ENCODE peak calls at places on chromosomes 3 and 15, in four cellular contexts. A, E, T and R are unnamed samples. For H3K4me1, the result is how much of the 10 kb centered on the place peaks cover.

GRCh38 chr3:5321941-5322340 is 134.4 kb downstream of the EDEM1 start:
- DNase-seq in A (no peak), E (no peak), T (no peak), R (no peak)

GRCh38 chr15:68209735-68210408 is 4.7 kb upstream of the CALML4 start:
- DNase-seq in A (peak), E (no peak), T (peak), R (no peak)

GRCh38 chr3:45796902-45797637 is 734 bp upstream of the SLC6A20 start:
- DNase-seq in A (no peak), E (no peak), T (no peak), R (no peak)

GRCh38 chr3:50617911-50618481 is 1.0 kb downstream of the MAPKAPK3 start:
- DNase-seq in A (no peak), E (no peak), T (no peak), R (no peak)

GRCh38 chr3:29513236-29513635 is 232.4 kb downstream of the RBMS3 start:
- DNase-seq in A (peak), E (no peak), T (no peak), R (no peak)

GRCh38 chr3:1693145-1693544 is 405.5 kb upstream of the CNTN4 start:
- DNase-seq in A (no peak), E (no peak), T (no peak), R (no peak)

GRCh38 chr3:48662753-48663488 is at the start of gene CELSR3:
- DNase-seq in A (peak), E (peak), T (no peak), R (peak)

GRCh38 chr15:62770752-62771151 is 271.8 kb upstream of the TPM1 start:
- DNase-seq in A (no peak), E (no peak), T (no peak), R (no peak)

DNA sequence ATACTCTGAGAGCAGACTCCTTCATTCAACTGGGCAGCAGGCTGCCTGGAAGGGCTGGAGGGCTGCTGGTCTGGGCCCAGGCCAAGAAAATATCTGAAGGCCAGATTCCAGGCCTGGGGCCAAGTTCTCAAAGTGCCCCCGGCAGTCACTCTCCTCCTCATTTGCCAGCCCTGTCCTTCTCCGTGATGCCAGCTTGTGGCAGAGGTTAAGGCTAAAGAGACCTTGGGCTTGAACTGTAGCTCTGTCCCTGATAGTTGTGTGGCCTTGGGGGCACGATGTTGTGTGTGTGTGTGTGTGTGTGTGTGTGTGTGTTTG is 39.0 kb downstream of the FAM3D start:
- DNase-seq in A (peak), E (no peak), T (no peak), R (no peak)
- H3K4me3 ChIP-seq in A (no peak), E (no peak), T (no peak), R (no peak)

GRCh38 chr3:111737712-111738097 is 121.4 kb upstream of the PHLDB2 start:
- DNase-seq in A (peak), E (no peak), T (no peak), R (no peak)
- H3K4me1 ChIP-seq in A (under half), E (under half), T (under half), R (under half)

GRCh38 chr3:146187334-146187950 is 26.5 kb upstream of the PLOD2 start:
- DNase-seq in A (no peak), E (no peak), T (no peak), R (peak)
- H3K4me3 ChIP-seq in A (no peak), E (no peak), T (no peak), R (no peak)

GRCh38 chr15:56735589-56735988 is 2.3 kb upstream of the ZNF280D start:
- DNase-seq in A (no peak), E (no peak), T (no peak), R (no peak)

GRCh38 chr15:56732135-56732880 is 1.0 kb downstream of the ZNF280D start:
- DNase-seq in A (no peak), E (no peak), T (no peak), R (peak)

GRCh38 chr15:56733131-56734012 is at the start of gene ZNF280D:
- DNase-seq in A (peak), E (peak), T (peak), R (peak)

GRCh38 chr15:56732881-56733130 is 503 bp downstream of the ZNF280D start:
- DNase-seq in A (peak), E (no peak), T (no peak), R (peak)

DNA sequence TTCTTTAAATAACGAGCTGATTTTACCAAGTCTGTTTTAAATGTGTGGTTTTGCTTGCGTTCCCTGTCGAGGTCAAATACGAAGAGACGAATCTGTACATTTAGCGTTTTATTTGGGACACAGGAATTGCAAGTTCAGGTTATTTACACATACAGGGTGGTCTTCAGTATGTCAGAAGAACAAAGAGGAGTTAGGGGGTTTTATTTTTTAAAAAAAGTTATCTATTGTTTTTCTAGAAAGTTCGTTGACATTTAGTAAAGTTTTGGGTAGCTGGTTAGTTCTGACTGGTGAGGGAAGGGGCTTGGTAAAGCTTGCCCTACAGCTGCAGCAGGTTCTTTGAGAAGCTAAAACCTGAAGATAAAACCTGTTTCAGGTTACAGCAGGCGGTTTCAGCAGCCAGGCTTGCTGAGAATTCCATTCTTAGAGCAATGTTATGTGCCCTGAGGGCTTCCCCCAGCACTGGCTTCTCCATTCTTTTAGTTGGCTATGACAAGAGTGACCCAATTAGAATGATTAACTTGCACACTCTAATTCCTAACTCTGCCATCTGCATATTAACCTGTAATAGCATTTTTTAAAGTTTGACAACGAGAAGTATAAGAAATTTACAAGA is 810 bp upstream of the ZNF280D start:
- DNase-seq in A (no peak), E (no peak), T (no peak), R (no peak)
- H3K4me1 ChIP-seq in A (under half), E (under half), T (under half), R (under half)

DNA sequence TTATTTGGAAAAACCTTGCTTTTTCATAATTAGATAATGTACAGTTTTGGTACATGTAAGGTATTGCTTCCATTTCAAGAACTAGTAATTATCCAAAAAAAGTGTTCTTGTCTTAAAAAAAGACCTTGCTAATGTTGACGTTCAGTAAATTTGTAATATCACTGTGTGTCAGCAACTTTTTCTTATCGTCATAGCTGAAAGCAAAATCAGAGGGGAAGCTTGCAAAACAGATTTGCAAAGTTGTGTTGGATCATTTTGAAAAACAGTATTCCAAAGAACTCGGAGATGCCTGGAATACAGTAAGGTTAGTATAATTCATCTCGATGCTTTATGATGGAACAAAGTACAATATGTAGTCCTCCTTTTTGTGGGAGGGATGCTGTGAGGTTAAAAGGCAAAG is 1.4 kb downstream of the NSUN3 start:
- DNase-seq in A (no peak), E (no peak), T (no peak), R (no peak)
- H3K4me3 ChIP-seq in A (no peak), E (peak), T (no peak), R (no peak)

GRCh38 chr3:131733086-131733841 is 230.5 kb upstream of the MRPL3 start:
- DNase-seq in A (no peak), E (no peak), T (no peak), R (no peak)

GRCh38 chr3:131728898-131729297 is 226.1 kb upstream of the MRPL3 start:
- DNase-seq in A (no peak), E (no peak), T (no peak), R (no peak)

GRCh38 chr3:131729561-131729960 is 226.8 kb upstream of the MRPL3 start:
- DNase-seq in A (no peak), E (no peak), T (no peak), R (no peak)

GRCh38 chr3:131731709-131732108 is 228.9 kb upstream of the MRPL3 start:
- DNase-seq in A (no peak), E (no peak), T (no peak), R (no peak)

DNA sequence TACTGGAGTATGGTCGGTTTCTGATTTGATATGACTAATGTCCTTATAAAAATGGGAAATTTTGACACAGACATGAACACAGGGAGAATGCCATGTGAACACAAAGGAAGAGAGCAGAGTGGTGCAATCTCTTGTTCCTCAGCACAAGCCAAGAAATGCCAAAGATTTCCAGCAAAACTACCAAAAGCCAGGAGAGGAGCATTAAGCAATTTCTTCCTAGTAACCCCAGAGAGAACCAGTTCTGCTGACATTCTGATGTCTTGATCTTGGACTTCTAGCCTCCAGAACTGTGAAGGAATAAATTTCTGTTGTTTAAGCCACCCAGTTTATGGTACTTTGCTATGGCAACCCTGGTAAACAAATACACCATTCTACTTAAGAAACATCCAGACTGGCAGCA is 227.8 kb upstream of the MRPL3 start:
- DNase-seq in A (no peak), E (no peak), T (no peak), R (no peak)
- H3K4me1 ChIP-seq in A (under half), E (under half), T (under half), R (under half)

GRCh38 chr15:99076555-99077308 is 28.1 kb upstream of the SYNM start:
- DNase-seq in A (peak), E (peak), T (no peak), R (peak)
- H3K4me3 ChIP-seq in A (no peak), E (peak), T (no peak), R (no peak)

GRCh38 chr15:73034213-73034612 is 18.1 kb upstream of the NEO1 start:
- DNase-seq in A (no peak), E (no peak), T (no peak), R (no peak)

GRCh38 chr15:73038186-73038585 is 14.1 kb upstream of the NEO1 start:
- DNase-seq in A (no peak), E (no peak), T (no peak), R (no peak)
- H3K4me1 ChIP-seq in A (under half), E (under half), T (under half), R (under half)

DNA sequence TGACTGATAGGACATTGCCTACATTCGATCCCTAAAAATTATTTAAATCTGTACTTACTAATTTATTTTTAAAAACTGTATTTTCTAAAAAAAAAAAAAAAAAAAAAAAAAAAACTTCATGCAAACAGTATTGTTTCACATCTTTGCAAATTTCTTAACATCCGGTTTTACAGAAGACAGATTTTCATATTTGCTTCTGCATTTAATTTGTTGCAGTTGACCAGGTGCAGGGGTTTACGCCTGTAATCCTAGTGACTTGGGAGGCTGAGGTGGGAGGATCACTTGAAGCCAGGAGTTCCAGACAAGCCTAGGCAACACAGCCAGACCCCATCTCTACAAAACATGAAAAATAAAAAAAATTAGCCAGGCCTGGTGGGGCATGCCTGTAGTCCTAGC is 6.4 kb upstream of the NFKBIZ start:
- DNase-seq in A (no peak), E (no peak), T (no peak), R (no peak)
- H3K4me3 ChIP-seq in A (no peak), E (no peak), T (no peak), R (no peak)